ENCODE peak calls at places on chromosomes 3 and 15, in six cellular contexts. T is astrocyte of the spinal cord, S is adrenal gland, N is ovary, A is cardiac fibroblast, L is glutamatergic neuron. K is an unnamed sample.

GRCh38 chr3:42535981-42536784 is 33.7 kb downstream of the VIPR1 start:
- DNase-seq in L (peak), S (no peak), A (peak), T (no peak), N (no peak), K (peak)

GRCh38 chr15:33565099-33565498 is 254.3 kb downstream of the RYR3 start:
- DNase-seq in T (peak), L (no peak), S (no peak), N (no peak), A (peak), K (no peak)

GRCh38 chr3:31133541-31133940 is 239.1 kb upstream of the GADL1 start:
- DNase-seq in A (no peak), L (no peak), S (no peak), N (no peak), T (no peak), K (no peak)

GRCh38 chr3:69352305-69353087 is 33.4 kb downstream of the FRMD4B start:
- DNase-seq in T (no peak), A (no peak), L (no peak), S (no peak), N (no peak), K (no peak)

GRCh38 chr3:40616420-40616819 is 91.7 kb downstream of the ZNF621 start:
- DNase-seq in L (no peak), T (no peak), S (no peak), A (no peak), N (no peak), K (peak)

GRCh38 chr3:69740103-69741021 is 1.1 kb downstream of the MITF start:
- DNase-seq in N (peak), L (peak), A (no peak), T (no peak), S (peak), K (no peak)

GRCh38 chr15:57156210-57156887 is 220.0 kb upstream of the CGNL1 start:
- DNase-seq in S (no peak), N (no peak), L (no peak), T (peak), A (no peak), K (peak)

GRCh38 chr15:61382927-61383326 is 153.8 kb upstream of the RORA start:
- DNase-seq in S (no peak), T (peak), L (no peak), A (peak), N (no peak), K (no peak)

GRCh38 chr3:48966876-48967361 is 23.1 kb upstream of the P4HTM start:
- DNase-seq in L (no peak), S (peak), A (no peak), N (peak), T (no peak), K (no peak)

GRCh38 chr3:125280966-125281365 is 68.4 kb upstream of the SLC12A8 start:
- DNase-seq in A (peak), T (peak), N (no peak), L (no peak), S (no peak), K (no peak)

GRCh38 chr3:21020681-21021080 is 730.3 kb downstream of the ZNF385D start:
- DNase-seq in S (no peak), N (no peak), T (no peak), L (no peak), A (no peak), K (peak)

GRCh38 chr3:155416500-155417118 is 123.1 kb upstream of the STRIT1 start:
- DNase-seq in A (peak), T (no peak), S (no peak), N (no peak), L (no peak), K (no peak)

GRCh38 chr3:52398670-52399081 is 46.2 kb downstream of the SEMA3G start:
- DNase-seq in T (no peak), A (no peak), S (peak), N (no peak), L (no peak), K (no peak)

GRCh38 chr3:155232605-155233004 is 60.9 kb downstream of the STRIT1 start:
- DNase-seq in A (peak), T (peak), S (peak), N (peak), L (no peak), K (peak)

GRCh38 chr15:60074181-60074885 is 70.2 kb downstream of the FOXB1 start:
- DNase-seq in L (no peak), T (peak), S (no peak), A (no peak), N (no peak), K (no peak)

GRCh38 chr3:126131881-126132750 is 48.2 kb upstream of the SLC41A3 start:
- DNase-seq in N (peak), T (no peak), A (no peak), L (peak), S (peak), K (peak)

GRCh38 chr3:29642393-29643033 is 361.6 kb downstream of the RBMS3 start:
- DNase-seq in L (no peak), A (peak), S (peak), N (peak), T (peak), K (peak)

GRCh38 chr3:112350181-112350825 is 17.3 kb downstream of the CD200 start:
- DNase-seq in L (no peak), N (no peak), T (no peak), S (no peak), A (no peak), K (no peak)

GRCh38 chr3:150251654-150252053 is 156.4 kb upstream of the TSC22D2 start:
- DNase-seq in T (peak), A (peak), S (no peak), N (no peak), L (no peak), K (no peak)

GRCh38 chr15:56608140-56608778 is 125.0 kb downstream of the ZNF280D start:
- DNase-seq in S (no peak), N (no peak), A (no peak), T (peak), L (no peak), K (no peak)

GRCh38 chr15:101633356-101633755 is 18.8 kb downstream of the TM2D3 start:
- DNase-seq in L (no peak), N (no peak), S (no peak), T (no peak), A (no peak), K (no peak)

GRCh38 chr3:113825090-113825489 is 13.5 kb upstream of the GRAMD1C start:
- DNase-seq in L (no peak), N (no peak), S (no peak), T (no peak), A (peak), K (peak)

GRCh38 chr3:126349611-126350501 is 7.4 kb downstream of the KLF15 start:
- DNase-seq in A (no peak), S (no peak), N (no peak), L (peak), T (no peak), K (no peak)

GRCh38 chr15:101437209-101437608 is 52.3 kb downstream of the PCSK6 start:
- DNase-seq in N (no peak), A (no peak), L (no peak), T (no peak), S (no peak), K (no peak)

GRCh38 chr3:45682786-45683185 is 6.4 kb upstream of the SACM1L start:
- DNase-seq in S (no peak), A (no peak), T (no peak), L (no peak), N (no peak), K (no peak)

GRCh38 chr15:73959012-73959581 is 32.8 kb downstream of the LOXL1 start:
- DNase-seq in N (peak), S (no peak), L (no peak), A (peak), T (no peak), K (no peak)

GRCh38 chr3:59326246-59327024 is 276.6 kb upstream of the CFAP20DC start:
- DNase-seq in N (no peak), L (no peak), S (no peak), T (no peak), A (peak), K (no peak)
- TF ChIP-seq CTCF in N (no peak), L (peak), S (no peak), T (peak), A (peak), K (peak)

GRCh38 chr15:52680041-52680391 is 828 bp upstream of the ATOSA start:
- DNase-seq in T (peak), S (no peak), N (no peak), A (peak), L (no peak), K (peak)

GRCh38 chr15:52677593-52677992 is 1.6 kb downstream of the ATOSA start:
- DNase-seq in L (no peak), T (no peak), A (no peak), S (no peak), N (no peak), K (peak)

GRCh38 chr15:52678036-52678467 is 1.1 kb downstream of the ATOSA start:
- DNase-seq in A (peak), S (peak), T (peak), N (peak), L (peak), K (peak)

GRCh38 chr15:52679232-52680040 is at the start of gene ATOSA:
- DNase-seq in A (peak), L (peak), T (peak), S (peak), N (peak), K (peak)

DNA sequence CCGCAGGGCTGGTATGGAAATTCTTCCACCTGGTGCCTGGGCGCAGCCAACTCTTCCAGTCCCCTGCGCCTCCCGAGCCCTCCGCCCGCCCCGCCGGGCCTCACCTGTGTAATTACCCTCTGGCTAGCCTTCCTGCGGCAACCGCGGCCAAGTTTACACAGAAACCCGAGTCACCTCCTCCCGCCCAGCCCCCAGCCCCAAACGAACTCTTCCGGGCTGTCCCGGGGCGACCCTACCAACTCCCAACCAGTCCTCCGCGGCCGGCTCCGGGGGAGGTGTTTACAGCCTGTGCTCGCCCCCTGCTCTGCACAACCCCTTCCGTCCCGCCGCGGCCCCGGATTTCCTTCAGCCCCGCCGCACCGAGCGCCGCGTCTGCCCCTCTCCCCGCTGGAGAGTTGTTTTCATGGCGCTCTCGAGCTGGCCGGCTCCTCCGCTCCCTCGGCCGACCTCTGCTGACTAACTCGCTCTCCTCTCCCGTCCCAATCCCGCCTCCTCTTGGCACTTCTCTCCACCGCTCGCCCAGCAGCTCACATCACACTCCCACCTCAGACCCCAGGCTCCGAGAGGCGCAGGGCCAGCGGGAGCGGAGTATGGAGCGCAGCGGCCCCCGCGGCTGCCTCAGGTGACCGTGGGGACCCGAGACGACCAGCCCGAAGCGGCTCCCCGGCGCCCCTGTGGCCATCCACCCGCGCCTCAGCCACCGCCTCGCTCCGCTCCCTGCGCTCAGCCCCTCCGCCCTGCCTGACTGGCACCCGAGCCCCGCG is 538 bp downstream of the ATOSA start:
- DNase-seq in A (peak), S (peak), N (peak), L (peak), T (peak), K (peak)
- TF ChIP-seq CTCF in A (peak), S (no peak), N (no peak), L (no peak), T (peak), K (no peak)

GRCh38 chr3:177062052-177062732 is 135.1 kb downstream of the TBL1XR1 start:
- DNase-seq in N (no peak), T (no peak), L (no peak), S (no peak), A (peak), K (no peak)
- TF ChIP-seq CTCF in N (no peak), T (no peak), L (no peak), S (no peak), A (no peak), K (no peak)

GRCh38 chr3:151428386-151428785 is 32.5 kb downstream of the IGSF10 start:
- DNase-seq in L (no peak), S (no peak), A (no peak), T (no peak), N (no peak), K (no peak)

GRCh38 chr3:151425640-151426336 is 35.1 kb downstream of the IGSF10 start:
- DNase-seq in L (no peak), T (no peak), N (no peak), A (peak), S (no peak), K (no peak)

GRCh38 chr3:151421956-151422355 is 37.4 kb upstream of the P2RY12 start:
- DNase-seq in A (no peak), T (no peak), N (no peak), L (no peak), S (no peak), K (no peak)

GRCh38 chr3:151423091-151423490 is 37.8 kb downstream of the IGSF10 start:
- DNase-seq in N (no peak), A (no peak), T (no peak), L (no peak), S (no peak), K (no peak)

DNA sequence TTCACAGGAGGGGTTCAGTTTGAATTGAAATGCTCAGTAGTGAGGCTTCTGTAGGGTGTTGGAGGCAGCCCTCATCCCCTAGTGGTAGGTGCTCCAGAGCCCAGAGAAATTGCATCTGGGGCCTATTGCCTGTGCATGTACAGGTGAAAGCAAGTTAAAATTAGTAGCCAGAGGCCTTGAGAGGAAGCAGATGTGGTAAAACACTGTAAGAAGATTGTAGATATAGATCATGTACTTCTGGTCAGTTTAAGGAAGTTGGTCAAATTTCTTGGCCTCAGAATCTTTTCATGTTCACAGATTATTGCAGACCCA is 34.6 kb downstream of the IGSF10 start:
- DNase-seq in T (no peak), N (no peak), L (no peak), A (no peak), S (no peak), K (no peak)
- TF ChIP-seq CTCF in T (no peak), N (no peak), L (peak), A (no peak), S (no peak), K (peak)

GRCh38 chr3:43766672-43767465 is 76.1 kb downstream of the ABHD5 start:
- DNase-seq in S (no peak), L (no peak), N (no peak), T (peak), A (peak), K (no peak)
- TF ChIP-seq CTCF in S (no peak), L (no peak), N (no peak), T (peak), A (peak), K (peak)

GRCh38 chr3:181278468-181279238 is 289.1 kb upstream of the DNAJC19 start:
- DNase-seq in L (no peak), T (peak), S (no peak), N (no peak), A (peak), K (peak)
- TF ChIP-seq CTCF in L (peak), T (peak), S (no peak), N (no peak), A (no peak), K (peak)

GRCh38 chr3:61687206-61687605 is 125.8 kb downstream of the PTPRG start:
- DNase-seq in N (no peak), L (no peak), S (no peak), T (no peak), A (no peak), K (no peak)
- TF ChIP-seq CTCF in N (no peak), L (no peak), S (no peak), T (no peak), A (no peak), K (no peak)